ENCODE peak calls at places on chromosomes 1 and 21, in five cellular contexts. W, D, K, S and B are unnamed samples.

GRCh38 chr1:236492378-236492777 is 31.4 kb upstream of the LGALS8 start:
- DNase-seq in W (no peak), D (no peak), K (no peak), S (no peak), B (no peak)

GRCh38 chr1:244325056-244325764 is 126.5 kb downstream of the ADSS2 start:
- DNase-seq in W (no peak), D (peak; percentile 12), K (no peak), S (no peak), B (no peak)

GRCh38 chr21:43740497-43741156 is 21.7 kb downstream of the PDXK start:
- DNase-seq in W (peak; percentile 53), D (peak; percentile 91), K (peak; percentile 68), S (peak; percentile 89), B (peak; percentile 89)

GRCh38 chr1:29821605-29822004 is 585.3 kb downstream of the PTPRU start:
- DNase-seq in W (no peak), D (no peak), K (no peak), S (no peak), B (no peak)

GRCh38 chr1:2460203-2460602 is 15.9 kb upstream of the PLCH2 start:
- DNase-seq in W (no peak), D (no peak), K (no peak), S (no peak), B (no peak)

GRCh38 chr1:32684167-32684811 is 18.3 kb downstream of the SYNC start:
- DNase-seq in W (no peak), D (no peak), K (no peak), S (peak; percentile 23), B (no peak)

GRCh38 chr1:100443739-100444571 is 91.6 kb downstream of the CDC14A start:
- DNase-seq in W (no peak), D (no peak), K (no peak), S (peak; percentile 32), B (peak; percentile 82)

GRCh38 chr1:221675880-221676800 is 65.7 kb downstream of the DUSP10 start:
- DNase-seq in W (no peak), D (no peak), K (no peak), S (no peak), B (peak; percentile 89)

GRCh38 chr1:43519287-43519686 is 11.4 kb upstream of the PTPRF start:
- DNase-seq in W (no peak), D (no peak), K (no peak), S (no peak), B (no peak)

GRCh38 chr1:24082372-24082771 is 29.6 kb downstream of the MYOM3 start:
- DNase-seq in W (no peak), D (no peak), K (no peak), S (no peak), B (no peak)

GRCh38 chr1:174358786-174359453 is 88.8 kb upstream of the GPR52 start:
- DNase-seq in W (no peak), D (no peak), K (no peak), S (no peak), B (no peak)

GRCh38 chr1:216005916-216006315 is 417.3 kb downstream of the USH2A start:
- DNase-seq in W (no peak), D (no peak), K (no peak), S (no peak), B (no peak)

GRCh38 chr1:5577255-5578040 is 414.8 kb downstream of the NPHP4 start:
- DNase-seq in W (no peak), D (no peak), K (no peak), S (no peak), B (no peak)

GRCh38 chr1:81832573-81832972 is 31.8 kb downstream of the ADGRL2 start:
- DNase-seq in W (no peak), D (no peak), K (no peak), S (peak; percentile 66), B (no peak)

GRCh38 chr1:63418101-63418500 is 50.7 kb downstream of the ALG6 start:
- DNase-seq in W (no peak), D (no peak), K (no peak), S (no peak), B (no peak)

GRCh38 chr21:36917487-36918158 is 48.8 kb downstream of the HLCS start:
- DNase-seq in W (peak; percentile 30), D (peak; percentile 61), K (peak; percentile 34), S (peak; percentile 76), B (peak; percentile 72)

GRCh38 chr1:1122981-1123480 is 7.1 kb upstream of the C1orf159 start:
- DNase-seq in W (no peak), D (no peak), K (no peak), S (peak; percentile 15), B (peak; percentile 98)

GRCh38 chr1:68586766-68587165 is 89.9 kb upstream of the DEPDC1 start:
- DNase-seq in W (no peak), D (no peak), K (no peak), S (no peak), B (no peak)

GRCh38 chr1:53552981-53553733 is 94.0 kb downstream of the DMRTB1 start:
- DNase-seq in W (no peak), D (no peak), K (no peak), S (no peak), B (no peak)

GRCh38 chr1:59565611-59566410 is 248.9 kb upstream of the HOOK1 start:
- DNase-seq in W (no peak), D (no peak), K (no peak), S (peak; percentile 97), B (no peak)

GRCh38 chr1:206714331-206715058 is 29.8 kb downstream of the MAPKAPK2 start:
- DNase-seq in W (no peak), D (no peak), K (no peak), S (peak; percentile 88), B (no peak)

GRCh38 chr1:43199093-43199726 is 27.1 kb downstream of the CFAP57 start:
- DNase-seq in W (no peak), D (no peak), K (no peak), S (no peak), B (no peak)

GRCh38 chr1:65764052-65764451 is 28.6 kb upstream of the PDE4B start:
- DNase-seq in W (no peak), D (no peak), K (no peak), S (no peak), B (no peak)
- H2BK120ac ChIP-seq in W (no peak overlapping the region), D (no peak overlapping the region), K (no peak overlapping the region), S (no peak overlapping the region), B (no peak overlapping the region)

DNA sequence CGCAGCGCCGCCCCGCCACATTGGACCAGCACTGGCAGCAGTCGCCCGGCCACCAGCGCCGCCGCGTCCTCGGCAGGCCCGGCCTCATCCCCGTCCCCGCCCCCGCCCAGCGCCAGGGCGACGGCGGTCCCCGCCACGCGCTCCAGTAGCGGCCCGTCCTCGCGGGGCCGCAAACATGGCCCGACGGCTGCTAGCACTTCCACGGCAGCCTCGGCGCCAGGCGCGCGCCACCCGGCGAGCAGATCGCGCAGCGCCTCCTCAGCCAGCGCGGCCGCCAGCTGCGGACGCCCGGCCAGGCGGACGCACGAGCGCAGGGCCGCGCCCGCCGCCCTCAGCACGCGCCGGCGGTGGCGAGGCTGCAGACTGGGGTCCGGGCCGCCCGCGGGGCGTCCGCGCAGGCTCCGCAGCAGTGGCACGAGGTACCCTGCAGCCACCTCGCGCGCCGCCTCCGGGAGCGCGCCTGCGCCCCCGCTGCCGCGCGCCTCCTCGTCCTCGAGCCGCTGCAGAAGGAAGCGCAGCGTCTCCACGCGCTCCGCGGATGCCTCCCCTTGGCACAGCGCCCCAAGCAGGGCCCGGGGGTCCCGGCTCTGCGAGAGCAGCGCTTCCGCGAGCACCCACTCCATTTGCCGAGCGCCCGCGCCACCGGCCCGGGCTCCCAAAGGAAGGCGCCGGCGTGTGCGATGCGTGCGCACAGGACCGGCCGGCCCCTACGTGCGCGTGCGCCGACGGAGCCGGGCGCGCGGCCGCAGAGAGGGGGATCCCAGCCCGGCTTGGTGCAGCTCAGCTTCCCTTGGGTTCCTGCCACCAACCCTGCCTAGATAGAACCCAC is at the start of gene TARBP1:
- DNase-seq in W (peak; percentile 72), D (peak; percentile 76), K (peak; percentile 27), S (peak; percentile 79), B (peak; percentile 73)
- H2BK12ac ChIP-seq in W (no peak within 1 kb of the TSS), D (no peak within 1 kb of the TSS), K (no peak within 1 kb of the TSS), S (peak within 1 kb of the TSS; percentile 3), B (no peak within 1 kb of the TSS)

GRCh38 chr21:38987551-38988210 is 182.0 kb downstream of the ETS2 start:
- DNase-seq in W (no peak), D (no peak), K (no peak), S (peak; percentile 53), B (no peak)
- H3K4me2 ChIP-seq in W (no peak overlapping the region), D (no peak overlapping the region), K (no peak overlapping the region), S (no peak overlapping the region), B (no peak overlapping the region)

DNA sequence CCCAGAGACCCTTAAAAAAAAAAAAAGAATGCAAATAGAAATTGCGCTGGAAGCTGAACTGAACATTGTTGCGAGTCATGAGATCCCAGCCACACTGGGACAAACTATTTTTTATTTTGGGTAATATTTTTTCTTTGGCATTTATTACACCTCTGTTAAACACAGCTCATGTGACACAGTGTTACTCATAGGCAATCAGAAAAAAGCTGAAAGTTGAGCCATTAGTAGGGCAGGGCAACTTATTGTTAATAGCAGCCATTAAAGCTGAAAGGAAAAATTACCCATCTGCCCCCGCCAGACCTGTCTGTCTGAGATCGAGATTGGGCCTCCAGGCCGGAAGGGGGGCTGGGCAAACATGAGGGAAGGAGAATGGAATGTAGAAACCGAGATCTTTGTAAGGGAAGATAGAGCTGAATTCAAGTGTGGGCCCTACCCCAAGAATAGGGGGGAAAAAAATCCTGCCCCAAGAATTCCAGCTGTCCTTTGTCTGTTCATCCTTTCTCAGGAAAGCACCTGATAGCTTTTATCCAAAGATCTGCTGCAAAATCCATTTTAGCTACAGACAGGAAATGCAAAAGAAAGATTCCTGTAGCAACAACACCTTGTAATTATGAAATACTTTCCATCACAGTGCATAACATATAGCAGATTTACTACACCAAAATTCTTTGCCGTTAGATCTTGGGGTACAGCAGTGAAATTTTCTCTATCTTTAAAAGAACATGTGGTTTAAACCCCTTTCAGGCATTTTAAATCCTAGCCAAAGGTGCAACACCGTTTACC is 212.8 kb downstream of the PBX1 start:
- DNase-seq in W (no peak), D (no peak), K (no peak), S (peak; percentile 78), B (peak; percentile 38)
- H2BK120ac ChIP-seq in W (no peak overlapping the region), D (peak overlapping the region; percentile 16), K (no peak overlapping the region), S (peak overlapping the region; percentile 87), B (peak overlapping the region; percentile 96)